ENCODE peak calls at places on chromosomes 3 and 15, in eight cellular contexts. L is hypothalamus; H is mucosa of gallbladder; A is stimulated activated CD8-positive, alpha-beta memory T cell treated with anti-CD3 and anti-CD28 coated beads, Interleukin-7, amount 100 ng/mL, for 4 hours; Y is stimulated activated CD4-positive, alpha-beta T cell treated with anti-CD3 and anti-CD28 coated beads, Interleukin-12 subunit alpha, Interleukin-12 subunit beta, amount 100 ng/mL, for 4 hours; V is EL; M is activated CD8-positive, alpha-beta memory T cell treated with anti-CD3 and anti-CD28 coated beads for 4 hours; C is ovary. G is an unnamed sample.
A peak's percentile ranks its signal among the peaks of the same experiment; 100 is the strongest.

GRCh38 chr15:88975891-88976290 is 62.7 kb upstream of the MFGE8 start:
- DNase-seq in L (no peak), H (no peak), A (no peak), Y (no peak), V (peak; percentile 31), M (no peak), C (no peak), G (no peak)

GRCh38 chr3:141807277-141808038 is 44.2 kb downstream of the GRK7 start:
- DNase-seq in L (no peak), H (no peak), A (no peak), Y (no peak), V (no peak), M (no peak), C (no peak), G (no peak)

GRCh38 chr15:31342381-31342780 is 15.7 kb downstream of the KLF13 start:
- DNase-seq in L (no peak), H (no peak), A (no peak), Y (no peak), V (no peak), M (no peak), C (no peak), G (no peak)

GRCh38 chr3:194204793-194205065 is 68.8 kb downstream of the HES1 start:
- DNase-seq in L (no peak), H (no peak), A (no peak), Y (no peak), V (no peak), M (no peak), C (no peak), G (no peak)

GRCh38 chr3:46849098-46849631 is 14.1 kb downstream of the MYL3 start:
- DNase-seq in L (no peak), H (no peak), A (no peak), Y (no peak), V (no peak), M (no peak), C (no peak), G (no peak)

GRCh38 chr3:156150434-156151066 is 30.2 kb downstream of the KCNAB1 start:
- DNase-seq in L (no peak), H (peak; percentile 58), A (no peak), Y (no peak), V (peak; percentile 54), M (no peak), C (peak; percentile 29), G (peak; percentile 15)

GRCh38 chr15:61938249-61938648 is 122.0 kb downstream of the VPS13C start:
- DNase-seq in L (no peak), H (no peak), A (no peak), Y (no peak), V (no peak), M (no peak), C (no peak), G (no peak)

GRCh38 chr15:45427085-45427484 is 48.7 kb upstream of the GATM start:
- DNase-seq in L (no peak), H (no peak), A (no peak), Y (no peak), V (no peak), M (no peak), C (no peak), G (no peak)

GRCh38 chr3:30597131-30597768 is 9.2 kb upstream of the TGFBR2 start:
- DNase-seq in L (no peak), H (no peak), A (no peak), Y (no peak), V (peak; percentile 87), M (no peak), C (no peak), G (no peak)

GRCh38 chr15:88994286-88994685 is 81.1 kb upstream of the MFGE8 start:
- DNase-seq in L (no peak), H (no peak), A (no peak), Y (no peak), V (no peak), M (no peak), C (no peak), G (no peak)

GRCh38 chr15:74653426-74654082 is 37.9 kb downstream of the CLK3 start:
- DNase-seq in L (no peak), H (peak; percentile 46), A (no peak), Y (no peak), V (peak; percentile 73), M (no peak), C (no peak), G (peak; percentile 16)

GRCh38 chr15:76470691-76471090 is 134.1 kb downstream of the ISL2 start:
- DNase-seq in L (no peak), H (no peak), A (no peak), Y (no peak), V (peak; percentile 14), M (no peak), C (no peak), G (no peak)

GRCh38 chr3:161560006-161560637 is 63.5 kb downstream of the OTOL1 start:
- DNase-seq in L (no peak), H (peak; percentile 33), A (no peak), Y (no peak), V (peak; percentile 51), M (no peak), C (no peak), G (peak; percentile 43)

GRCh38 chr15:64070965-64071851 is 22.4 kb downstream of the CIAO2A start:
- DNase-seq in L (no peak), H (peak; percentile 78), A (no peak), Y (no peak), V (peak; percentile 85), M (no peak), C (peak; percentile 66), G (no peak)

GRCh38 chr3:33687406-33688010 is 30.5 kb downstream of the CLASP2 start:
- DNase-seq in L (no peak), H (no peak), A (no peak), Y (no peak), V (peak; percentile 73), M (no peak), C (no peak), G (no peak)

GRCh38 chr3:185400340-185400667 is 37.4 kb downstream of the MAP3K13 start:
- DNase-seq in L (no peak), H (no peak), A (no peak), Y (no peak), V (peak; percentile 14), M (no peak), C (no peak), G (no peak)

GRCh38 chr3:61634678-61635077 is 73.3 kb downstream of the PTPRG start:
- DNase-seq in L (no peak), H (no peak), A (no peak), Y (no peak), V (peak; percentile 34), M (no peak), C (no peak), G (no peak)

GRCh38 chr3:111589303-111590095 is 5.6 kb downstream of the ZBED2 start:
- DNase-seq in L (no peak), H (no peak), A (no peak), Y (no peak), V (peak; percentile 40), M (no peak), C (no peak), G (no peak)

GRCh38 chr3:31051226-31051625 is 156.8 kb upstream of the GADL1 start:
- DNase-seq in L (no peak), H (no peak), A (no peak), Y (no peak), V (no peak), M (no peak), C (no peak), G (no peak)

G was measured in NCI-H1048.